ENCODE peak calls at places on chromosomes 5 and 9, in four cellular contexts. One of them, this sample, is unnamed.

GRCh38 chr9:126621919-126622735 is 8.4 kb downstream of the LMX1B start:
- DNase-seq in EL: no peak
- DNase-seq in H7: peak
- DNase-seq in RCC 7860: no peak
- DNase-seq in this sample: no peak

GRCh38 chr9:123069010-123069481 is 35.6 kb downstream of the GPR21 start:
- DNase-seq in RCC 7860: no peak
- DNase-seq in H7: no peak
- DNase-seq in EL: peak
- DNase-seq in this sample: no peak

GRCh38 chr9:93033541-93033940 is 25.0 kb upstream of the SUSD3 start:
- DNase-seq in EL: no peak
- DNase-seq in H7: no peak
- DNase-seq in RCC 7860: no peak
- DNase-seq in this sample: no peak

GRCh38 chr5:74167206-74167929 is 473.2 kb downstream of the ENC1 start:
- DNase-seq in EL: peak
- DNase-seq in H7: no peak
- DNase-seq in RCC 7860: peak
- DNase-seq in this sample: peak

GRCh38 chr5:14580037-14581034 is 1.3 kb upstream of the OTULINL start:
- DNase-seq in RCC 7860: no peak
- DNase-seq in H7: no peak
- DNase-seq in EL: peak
- DNase-seq in this sample: no peak

GRCh38 chr9:94829380-94830070 is 103.0 kb downstream of the AOPEP start:
- DNase-seq in RCC 7860: no peak
- DNase-seq in EL: no peak
- DNase-seq in H7: no peak
- DNase-seq in this sample: no peak

GRCh38 chr9:96061293-96061987 is 185.9 kb downstream of the ERCC6L2 start:
- DNase-seq in RCC 7860: peak
- DNase-seq in H7: peak
- DNase-seq in EL: peak
- DNase-seq in this sample: peak

GRCh38 chr5:17212996-17213395 is 4.4 kb upstream of the BASP1 start:
- DNase-seq in EL: no peak
- DNase-seq in RCC 7860: no peak
- DNase-seq in H7: no peak
- DNase-seq in this sample: no peak

GRCh38 chr5:178356459-178356872 is 123.9 kb upstream of the PHYKPL start:
- DNase-seq in H7: peak
- DNase-seq in RCC 7860: no peak
- DNase-seq in EL: no peak
- DNase-seq in this sample: no peak

GRCh38 chr9:33932078-33932807 is 115.3 kb downstream of the UBE2R2 start:
- DNase-seq in RCC 7860: no peak
- DNase-seq in H7: no peak
- DNase-seq in EL: no peak
- DNase-seq in this sample: no peak

GRCh38 chr5:142125378-142125777 is 16.8 kb downstream of the NDFIP1 start:
- DNase-seq in H7: no peak
- DNase-seq in EL: no peak
- DNase-seq in RCC 7860: no peak
- DNase-seq in this sample: no peak

GRCh38 chr5:4036861-4037260 is 441.2 kb downstream of the IRX1 start:
- DNase-seq in RCC 7860: no peak
- DNase-seq in EL: no peak
- DNase-seq in H7: no peak
- DNase-seq in this sample: no peak

This sample was measured in RKO.